ENCODE peak calls at places on chromosome 15, in seven cellular contexts. One of them, this sample, is unnamed.

GRCh38 chr15:31013863-31014607 is 22.6 kb upstream of the MTMR10 start:
- DNase-seq in COR-L47: no peak
- DNase-seq in ELF-1: no peak
- DNase-seq in heart right ventricle: no peak
- DNase-seq in cardiac fibroblast: no peak
- DNase-seq in T-helper 9 cell: no peak
- DNase-seq in NCI-H524 treated with DMSO at 0.1 percent for 48 hours: no peak
- DNase-seq in this sample: no peak

GRCh38 chr15:96273317-96274086 is 57.0 kb upstream of the NR2F2 start:
- DNase-seq in NCI-H524 treated with DMSO at 0.1 percent for 48 hours: no peak
- DNase-seq in heart right ventricle: no peak
- DNase-seq in T-helper 9 cell: no peak
- DNase-seq in COR-L47: no peak
- DNase-seq in ELF-1: peak
- DNase-seq in cardiac fibroblast: peak
- DNase-seq in this sample: no peak

GRCh38 chr15:40343512-40343911 is 2.8 kb upstream of the CCDC9B start:
- DNase-seq in COR-L47: no peak
- DNase-seq in T-helper 9 cell: no peak
- DNase-seq in cardiac fibroblast: peak
- DNase-seq in ELF-1: no peak
- DNase-seq in NCI-H524 treated with DMSO at 0.1 percent for 48 hours: no peak
- DNase-seq in heart right ventricle: no peak
- DNase-seq in this sample: no peak

GRCh38 chr15:48493084-48493762 is 152.3 kb downstream of the FBN1 start:
- DNase-seq in COR-L47: no peak
- DNase-seq in cardiac fibroblast: peak
- DNase-seq in T-helper 9 cell: no peak
- DNase-seq in ELF-1: no peak
- DNase-seq in NCI-H524 treated with DMSO at 0.1 percent for 48 hours: no peak
- DNase-seq in heart right ventricle: no peak
- DNase-seq in this sample: no peak

GRCh38 chr15:64865126-64865997 is 23.6 kb downstream of the PLEKHO2 start:
- DNase-seq in T-helper 9 cell: no peak
- DNase-seq in ELF-1: no peak
- DNase-seq in NCI-H524 treated with DMSO at 0.1 percent for 48 hours: no peak
- DNase-seq in COR-L47: no peak
- DNase-seq in cardiac fibroblast: no peak
- DNase-seq in heart right ventricle: no peak
- DNase-seq in this sample: no peak

GRCh38 chr15:57273366-57273765 is 102.9 kb upstream of the CGNL1 start:
- DNase-seq in heart right ventricle: no peak
- DNase-seq in NCI-H524 treated with DMSO at 0.1 percent for 48 hours: no peak
- DNase-seq in cardiac fibroblast: no peak
- DNase-seq in COR-L47: no peak
- DNase-seq in ELF-1: no peak
- DNase-seq in T-helper 9 cell: no peak
- DNase-seq in this sample: no peak

GRCh38 chr15:59222106-59222505 is 15.5 kb downstream of the LDHAL6B start:
- DNase-seq in T-helper 9 cell: no peak
- DNase-seq in NCI-H524 treated with DMSO at 0.1 percent for 48 hours: no peak
- DNase-seq in heart right ventricle: no peak
- DNase-seq in cardiac fibroblast: peak
- DNase-seq in ELF-1: no peak
- DNase-seq in COR-L47: no peak
- DNase-seq in this sample: no peak

GRCh38 chr15:79644091-79644490 is 212.0 kb downstream of the MINAR1 start:
- DNase-seq in cardiac fibroblast: peak
- DNase-seq in ELF-1: no peak
- DNase-seq in heart right ventricle: no peak
- DNase-seq in NCI-H524 treated with DMSO at 0.1 percent for 48 hours: no peak
- DNase-seq in T-helper 9 cell: no peak
- DNase-seq in COR-L47: no peak
- DNase-seq in this sample: no peak

GRCh38 chr15:67761343-67761742 is 64.0 kb upstream of the SKOR1 start:
- DNase-seq in COR-L47: no peak
- DNase-seq in ELF-1: no peak
- DNase-seq in NCI-H524 treated with DMSO at 0.1 percent for 48 hours: no peak
- DNase-seq in T-helper 9 cell: no peak
- DNase-seq in heart right ventricle: no peak
- DNase-seq in cardiac fibroblast: no peak
- DNase-seq in this sample: no peak

GRCh38 chr15:101194246-101195138 is 57.4 kb downstream of the CHSY1 start:
- DNase-seq in ELF-1: no peak
- DNase-seq in T-helper 9 cell: no peak
- DNase-seq in NCI-H524 treated with DMSO at 0.1 percent for 48 hours: no peak
- DNase-seq in heart right ventricle: no peak
- DNase-seq in cardiac fibroblast: peak
- DNase-seq in COR-L47: no peak
- DNase-seq in this sample: no peak

GRCh38 chr15:99635794-99636193 is 70.0 kb downstream of the MEF2A start:
- DNase-seq in COR-L47: no peak
- DNase-seq in T-helper 9 cell: no peak
- DNase-seq in cardiac fibroblast: no peak
- DNase-seq in heart right ventricle: no peak
- DNase-seq in NCI-H524 treated with DMSO at 0.1 percent for 48 hours: no peak
- DNase-seq in ELF-1: no peak
- DNase-seq in this sample: no peak

GRCh38 chr15:91948001-91948608 is 94.6 kb downstream of the SLCO3A1 start:
- DNase-seq in NCI-H524 treated with DMSO at 0.1 percent for 48 hours: no peak
- DNase-seq in heart right ventricle: peak
- DNase-seq in ELF-1: peak
- DNase-seq in cardiac fibroblast: peak
- DNase-seq in COR-L47: no peak
- DNase-seq in T-helper 9 cell: no peak
- DNase-seq in this sample: no peak

GRCh38 chr15:60526127-60526616 is 47.2 kb upstream of the ICE2 start:
- DNase-seq in NCI-H524 treated with DMSO at 0.1 percent for 48 hours: no peak
- DNase-seq in COR-L47: no peak
- DNase-seq in heart right ventricle: peak
- DNase-seq in cardiac fibroblast: peak
- DNase-seq in ELF-1: no peak
- DNase-seq in T-helper 9 cell: peak
- DNase-seq in this sample: no peak

GRCh38 chr15:68196445-68197169 is 8.5 kb downstream of the CALML4 start:
- DNase-seq in COR-L47: no peak
- DNase-seq in heart right ventricle: no peak
- DNase-seq in ELF-1: no peak
- DNase-seq in cardiac fibroblast: no peak
- DNase-seq in NCI-H524 treated with DMSO at 0.1 percent for 48 hours: no peak
- DNase-seq in T-helper 9 cell: no peak
- DNase-seq in this sample: no peak

This sample was measured in ovary.